ENCODE peak calls at places on chromosomes 3 and 15, in nine cellular contexts. E is epithelial cell of esophagus, P is body of pancreas, U is heart left ventricle, Q is fibroblast of villous mesenchyme, S is GM12865, R is IMR-90, B is cardiac muscle cell, V is fibroblast of lung. I is an unnamed sample.

GRCh38 chr3:64541803-64542202 is 146.0 kb downstream of the ADAMTS9 start:
- DNase-seq in U (no peak), V (no peak), B (no peak), S (no peak), P (no peak), R (no peak), E (no peak), Q (no peak), I (no peak)

GRCh38 chr3:127339016-127339415 is 51.2 kb upstream of the PRR20G start:
- DNase-seq in U (no peak), P (no peak), E (no peak), R (no peak), S (no peak), Q (no peak), V (no peak), B (no peak), I (no peak)

GRCh38 chr3:28376424-28376823 is 27.8 kb upstream of the AZI2 start:
- DNase-seq in E (peak), V (peak), U (no peak), Q (peak), S (no peak), R (peak), P (peak), B (no peak), I (peak)

GRCh38 chr3:120129718-120130117 is 35.5 kb upstream of the GSK3B start:
- DNase-seq in U (no peak), E (peak), Q (no peak), R (peak), P (no peak), V (no peak), S (no peak), B (no peak), I (peak)

GRCh38 chr3:126313580-126314304 is 43.5 kb downstream of the KLF15 start:
- DNase-seq in U (no peak), V (peak), B (no peak), Q (no peak), R (peak), P (no peak), E (no peak), S (no peak), I (peak)

GRCh38 chr3:33729993-33730392 is 11.9 kb upstream of the CLASP2 start:
- DNase-seq in S (peak), V (no peak), R (no peak), E (no peak), Q (no peak), B (no peak), P (no peak), U (no peak), I (no peak)

GRCh38 chr3:195286115-195286872 is 15.3 kb upstream of the XXYLT1 start:
- DNase-seq in B (no peak), E (peak), Q (peak), R (peak), V (peak), U (no peak), P (no peak), S (no peak), I (peak)

GRCh38 chr3:156681003-156681402 is 6.6 kb downstream of the TIPARP start:
- DNase-seq in R (peak), B (no peak), U (peak), E (peak), P (peak), V (peak), Q (peak), S (peak), I (peak)

GRCh38 chr3:100076544-100077529 is 37.5 kb downstream of the FILIP1L start:
- DNase-seq in S (no peak), R (no peak), P (no peak), E (no peak), B (peak), V (no peak), U (no peak), Q (peak), I (no peak)

GRCh38 chr15:33492434-33493052 is 181.8 kb downstream of the RYR3 start:
- DNase-seq in E (no peak), U (peak), Q (no peak), P (no peak), B (no peak), R (no peak), V (no peak), S (no peak), I (no peak)
- TF ChIP-seq CTCF in E (no peak), U (no peak), Q (no peak), P (no peak), B (no peak), R (no peak), V (no peak), S (no peak), I (no peak)

GRCh38 chr15:52797625-52798501 is 7.7 kb upstream of the ONECUT1 start:
- DNase-seq in B (no peak), P (no peak), Q (no peak), U (no peak), R (no peak), S (no peak), V (no peak), E (no peak), I (no peak)
- H3K4me3 ChIP-seq in B (no peak), P (no peak), Q (no peak), U (no peak), R (no peak), S (no peak), V (no peak), E (no peak), I (no peak)

GRCh38 chr15:48647963-48648362 is 2.5 kb upstream of the FBN1 start:
- DNase-seq in S (no peak), B (peak), Q (peak), P (no peak), E (no peak), V (peak), R (peak), U (no peak), I (peak)
- TF ChIP-seq CTCF in S (peak), B (peak), Q (peak), P (no peak), E (no peak), V (peak), R (peak), U (no peak), I (peak)

GRCh38 chr3:15637131-15637951 is 35.8 kb downstream of the BTD start:
- DNase-seq in B (no peak), V (no peak), Q (peak), R (no peak), P (no peak), E (no peak), U (no peak), S (peak), I (no peak)

GRCh38 chr3:15633766-15634588 is 32.4 kb downstream of the BTD start:
- DNase-seq in S (no peak), V (peak), B (no peak), U (no peak), E (no peak), R (peak), P (no peak), Q (peak), I (no peak)

GRCh38 chr3:15633159-15633558 is 31.6 kb downstream of the BTD start:
- DNase-seq in Q (no peak), U (no peak), S (no peak), P (no peak), V (no peak), E (no peak), B (no peak), R (no peak), I (no peak)

GRCh38 chr3:15636028-15636709 is 34.6 kb downstream of the BTD start:
- DNase-seq in S (peak), E (peak), V (peak), U (peak), Q (peak), P (peak), R (peak), B (no peak), I (peak)

DNA sequence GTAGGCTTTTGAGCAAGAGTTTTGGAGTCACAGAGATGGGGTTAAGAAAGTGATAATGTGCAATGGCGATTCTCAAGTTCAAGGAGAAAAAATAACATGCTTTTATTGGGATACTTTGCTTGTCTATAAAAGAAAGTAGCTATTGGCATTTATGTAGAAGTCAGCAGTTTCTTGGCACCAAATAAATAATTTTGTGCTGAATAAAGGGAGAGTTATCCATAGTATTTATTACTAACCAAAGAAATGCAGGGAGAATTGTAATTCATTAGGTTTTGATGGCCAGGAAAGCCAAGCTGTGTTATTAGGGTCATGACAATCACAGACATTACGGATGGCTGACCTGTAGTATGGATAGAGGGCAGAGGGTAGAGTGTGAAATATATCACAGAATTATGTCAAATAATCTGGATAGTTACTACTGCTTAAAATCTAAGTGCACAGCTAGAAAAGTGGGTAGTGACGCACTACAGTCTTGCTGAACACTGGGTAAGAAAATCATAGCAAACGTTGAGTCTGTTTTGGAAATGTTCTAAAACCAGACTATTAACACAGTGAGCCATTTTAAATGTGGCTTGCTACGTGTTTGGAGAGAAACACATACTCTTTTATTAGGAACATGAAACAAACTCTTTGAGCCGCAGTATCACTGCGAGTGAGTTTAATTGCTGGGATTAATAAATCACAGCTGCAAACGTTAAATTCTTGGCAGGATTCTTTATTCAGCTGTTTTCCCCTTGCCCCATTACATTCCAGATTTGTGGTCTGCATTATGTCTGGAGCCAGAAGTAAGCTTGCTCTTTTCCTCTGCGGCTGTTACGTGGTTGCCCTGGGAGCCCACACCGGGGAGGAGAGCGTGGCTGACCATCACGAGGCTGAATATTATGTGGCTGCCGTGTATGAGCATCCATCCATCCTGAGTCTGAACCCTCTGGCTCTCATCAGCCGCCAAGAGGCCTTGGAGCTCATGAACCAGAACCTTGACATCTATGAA is 33.4 kb downstream of the BTD start:
- DNase-seq in R (peak), Q (peak), P (peak), U (no peak), E (no peak), B (no peak), S (no peak), V (peak), I (peak)
- H3K4me3 ChIP-seq in R (no peak), Q (no peak), P (no peak), U (no peak), E (no peak), B (no peak), S (no peak), V (no peak), I (peak)

DNA sequence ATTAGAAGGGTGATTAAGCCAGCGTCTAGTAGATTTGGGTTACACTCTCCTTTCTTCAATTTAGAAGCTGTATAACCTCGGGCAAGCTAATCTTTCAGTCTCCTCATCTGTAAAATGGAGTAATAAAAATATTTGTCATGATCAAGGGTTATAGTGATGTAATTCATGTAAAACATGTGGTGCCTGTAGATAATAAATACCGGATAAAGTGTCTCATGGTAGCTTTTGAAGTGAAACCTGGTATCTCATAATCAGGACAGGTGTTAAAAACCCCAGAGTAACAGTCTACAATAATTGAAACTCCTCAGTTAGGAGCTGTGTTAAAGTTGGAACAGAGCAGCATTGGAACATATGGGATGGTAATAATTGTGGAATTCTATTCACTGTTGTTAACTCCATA is 919 bp upstream of the KNL1 start:
- DNase-seq in V (no peak), R (no peak), E (no peak), S (no peak), P (no peak), B (no peak), U (no peak), Q (no peak), I (no peak)
- TF ChIP-seq CTCF in V (no peak), R (no peak), E (no peak), S (no peak), P (no peak), B (no peak), U (no peak), Q (no peak), I (no peak)

GRCh38 chr3:190014940-190015339 is 105.8 kb downstream of the P3H2 start:
- DNase-seq in E (no peak), V (no peak), R (no peak), P (no peak), S (peak), U (no peak), Q (no peak), B (no peak), I (no peak)

GRCh38 chr3:190012784-190013183 is 107.9 kb downstream of the P3H2 start:
- DNase-seq in Q (no peak), R (no peak), S (no peak), E (peak), U (no peak), V (no peak), B (no peak), P (no peak), I (no peak)

GRCh38 chr3:190010486-190010885 is 110.2 kb downstream of the P3H2 start:
- DNase-seq in P (no peak), R (no peak), S (no peak), U (no peak), B (no peak), E (no peak), Q (no peak), V (no peak), I (no peak)

GRCh38 chr3:190013943-190014924 is 106.5 kb downstream of the P3H2 start:
- DNase-seq in B (no peak), V (no peak), P (no peak), S (peak), U (no peak), Q (no peak), E (peak), R (no peak), I (no peak)

GRCh38 chr3:190012314-190012782 is 108.3 kb downstream of the P3H2 start:
- DNase-seq in P (no peak), V (no peak), U (no peak), E (peak), B (no peak), R (peak), Q (peak), S (no peak), I (no peak)
- H3K4me3 ChIP-seq in P (no peak), V (no peak), U (no peak), E (no peak), B (no peak), R (no peak), Q (no peak), S (no peak), I (no peak)

GRCh38 chr15:92391640-92392039 is 2.0 kb upstream of the ST8SIA2 start:
- DNase-seq in R (peak), E (peak), V (peak), U (no peak), Q (peak), S (peak), P (no peak), B (no peak), I (no peak)
- TF ChIP-seq CTCF in R (peak), E (peak), V (peak), U (peak), Q (peak), S (peak), P (no peak), B (peak), I (peak)

DNA sequence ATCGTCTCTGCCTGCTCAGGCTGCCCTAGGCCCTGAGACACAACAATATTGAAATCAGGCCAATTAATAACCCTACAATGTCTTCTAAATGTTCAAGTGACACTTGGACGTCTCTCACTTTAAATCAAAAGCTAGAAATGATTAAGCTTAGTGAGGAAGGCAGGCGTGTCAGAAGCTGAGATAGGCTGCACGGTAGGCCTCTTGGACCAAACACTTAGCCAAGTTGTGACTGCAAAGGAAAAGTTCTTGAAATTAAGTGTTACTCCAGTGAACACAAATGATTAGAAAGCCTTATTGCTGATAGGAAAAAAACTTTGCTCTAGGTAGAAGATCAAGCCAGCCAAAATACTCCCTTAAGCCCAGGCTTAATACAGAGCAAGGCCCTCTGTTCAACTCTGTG is 2.2 kb downstream of the HPS3 start:
- DNase-seq in V (no peak), P (no peak), Q (no peak), R (no peak), E (no peak), B (peak), S (peak), U (no peak), I (no peak)
- H3K4me3 ChIP-seq in V (no peak), P (no peak), Q (no peak), R (no peak), E (no peak), B (no peak), S (no peak), U (peak), I (no peak)

I was measured in foreskin fibroblast.